ENCODE peak calls at places on chromosomes 6 and 20, in four cellular contexts. D, K, J and C are unnamed samples.

GRCh38 chr6:104325341-104326172 is 534.2 kb downstream of the HACE1 start:
- DNase-seq in D (peak; percentile 41), K (peak; percentile 77), J (peak; percentile 45), C (no peak)

GRCh38 chr20:4300921-4301320 is 285.6 kb upstream of the RNF24 start:
- DNase-seq in D (no peak), K (no peak), J (no peak), C (no peak)

GRCh38 chr6:75171151-75171550 is 34.7 kb downstream of the COL12A1 start:
- DNase-seq in D (no peak), K (no peak), J (no peak), C (no peak)

GRCh38 chr6:42441661-42442081 is 10.1 kb downstream of the TRERF1 start:
- DNase-seq in D (no peak), K (no peak), J (peak; percentile 26), C (no peak)

GRCh38 chr6:73728548-73729205 is 32.7 kb downstream of the CD109 start:
- DNase-seq in D (peak; percentile 62), K (no peak), J (no peak), C (no peak)

GRCh38 chr6:97133071-97133470 is 149.9 kb downstream of the MMS22L start:
- DNase-seq in D (peak; percentile 22), K (peak; percentile 14), J (no peak), C (no peak)

GRCh38 chr6:14975124-14975815 is 270.6 kb upstream of the JARID2 start:
- DNase-seq in D (peak; percentile 37), K (peak; percentile 35), J (peak; percentile 18), C (no peak)

GRCh38 chr6:14026831-14027539 is 90.6 kb upstream of the CD83 start:
- DNase-seq in D (no peak), K (no peak), J (no peak), C (no peak)

GRCh38 chr6:157760589-157761330 is 62.3 kb upstream of the SNX9 start:
- DNase-seq in D (no peak), K (peak; percentile 93), J (peak; percentile 88), C (peak; percentile 34)